ENCODE peak calls at places on chromosomes 6 and 20, in seven cellular contexts. C, O, V, J, T, Y and E are unnamed samples.

GRCh38 chr6:145848555-145848954 is 34.0 kb upstream of the FBXO30 start:
- DNase-seq in C (no peak), O (no peak), V (no peak), J (no peak), T (no peak), Y (no peak), E (no peak)

GRCh38 chr6:143744593-143745151 is 66.9 kb downstream of the PHACTR2 start:
- DNase-seq in C (no peak), O (no peak), V (peak; percentile 34), J (no peak), T (no peak), Y (peak; percentile 18), E (no peak)

GRCh38 chr20:59828478-59829414 is 104.7 kb downstream of the SYCP2 start:
- DNase-seq in C (no peak), O (no peak), V (no peak), J (peak; percentile 9), T (peak; percentile 12), Y (no peak), E (no peak)

GRCh38 chr6:90238663-90239542 is 57.7 kb downstream of the BACH2 start:
- DNase-seq in C (no peak), O (no peak), V (no peak), J (no peak), T (no peak), Y (no peak), E (no peak)

GRCh38 chr20:57619053-57619831 is 984 bp downstream of the ZBP1 start:
- DNase-seq in C (peak; percentile 57), O (no peak), V (no peak), J (peak; percentile 87), T (no peak), Y (no peak), E (no peak)

GRCh38 chr6:64750910-64751309 is 956.1 kb downstream of the EYS start:
- DNase-seq in C (no peak), O (no peak), V (no peak), J (no peak), T (no peak), Y (no peak), E (no peak)

GRCh38 chr6:36378936-36379335 is 8.5 kb downstream of the ETV7 start:
- DNase-seq in C (no peak), O (no peak), V (no peak), J (no peak), T (no peak), Y (no peak), E (no peak)

GRCh38 chr20:4112490-4113420 is 97.4 kb upstream of the RNF24 start:
- DNase-seq in C (no peak), O (no peak), V (no peak), J (no peak), T (no peak), Y (peak; percentile 58), E (no peak)

GRCh38 chr6:1382331-1382882 is 7.0 kb upstream of the FOXF2 start:
- DNase-seq in C (no peak), O (no peak), V (no peak), J (no peak), T (peak; percentile 76), Y (no peak), E (no peak)

GRCh38 chr20:46605181-46605580 is 46.1 kb downstream of the SLC13A3 start:
- DNase-seq in C (no peak), O (no peak), V (no peak), J (no peak), T (no peak), Y (no peak), E (no peak)

GRCh38 chr6:75503291-75503690 is 9.7 kb upstream of the FILIP1 start:
- DNase-seq in C (no peak), O (no peak), V (no peak), J (no peak), T (no peak), Y (peak; percentile 36), E (no peak)